ENCODE peak calls at places on chromosome 18, in four cellular contexts. R, B, I and F are unnamed samples.

GRCh38 chr18:58005036-58005435 is 39.0 kb upstream of the NEDD4L start:
- DNase-seq in R (no peak), B (no peak), I (no peak), F (no peak)

GRCh38 chr18:49648326-49648725 is 86.5 kb downstream of the LIPG start:
- DNase-seq in R (no peak), B (no peak), I (no peak), F (peak)

GRCh38 chr18:50401334-50401733 is 26.5 kb downstream of the SKA1 start:
- DNase-seq in R (no peak), B (no peak), I (no peak), F (no peak)

GRCh38 chr18:72878561-72878960 is 10.8 kb upstream of the NETO1 start:
- DNase-seq in R (no peak), B (no peak), I (no peak), F (no peak)

GRCh38 chr18:13232971-13233565 is 14.5 kb downstream of the LDLRAD4 start:
- DNase-seq in R (peak), B (no peak), I (no peak), F (no peak)

GRCh38 chr18:62856294-62856693 is 141.0 kb downstream of the PHLPP1 start:
- DNase-seq in R (no peak), B (no peak), I (no peak), F (no peak)

GRCh38 chr18:78912862-78913261 is 66.8 kb upstream of the SALL3 start:
- DNase-seq in R (no peak), B (no peak), I (no peak), F (no peak)

GRCh38 chr18:35432565-35433001 is 55.4 kb upstream of the ZNF396 start:
- DNase-seq in R (no peak), B (no peak), I (no peak), F (no peak)

GRCh38 chr18:23317975-23318675 is 135.0 kb upstream of the RIOK3 start:
- DNase-seq in R (no peak), B (no peak), I (no peak), F (no peak)

GRCh38 chr18:5295231-5295920 is at the start of gene ZBTB14:
- DNase-seq in R (peak), B (peak), I (peak), F (peak)

GRCh38 chr18:8949206-8949605 is 153.3 kb upstream of the NDUFV2 start:
- DNase-seq in R (no peak), B (no peak), I (no peak), F (peak)

GRCh38 chr18:65215865-65216466 is 534.8 kb upstream of the CDH7 start:
- DNase-seq in R (no peak), B (no peak), I (no peak), F (no peak)

GRCh38 chr18:22466608-22467390 is 49.1 kb upstream of the CTAGE1 start:
- DNase-seq in R (no peak), B (no peak), I (no peak), F (no peak)

GRCh38 chr18:46333371-46334199 is 229.4 kb downstream of the HAUS1 start:
- DNase-seq in R (no peak), B (peak), I (no peak), F (peak)

GRCh38 chr18:14784133-14784532 is 36.2 kb downstream of the ANKRD30B start:
- DNase-seq in R (no peak), B (no peak), I (no peak), F (no peak)

GRCh38 chr18:2337552-2338141 is 233.7 kb downstream of the METTL4 start:
- DNase-seq in R (peak), B (no peak), I (peak), F (peak)

GRCh38 chr18:13551305-13551603 is 175.1 kb downstream of the FAM210A start:
- DNase-seq in R (no peak), B (no peak), I (no peak), F (no peak)

GRCh38 chr18:40355701-40356100 is 1599.3 kb upstream of the PIK3C3 start:
- DNase-seq in R (no peak), B (no peak), I (no peak), F (no peak)

GRCh38 chr18:64100136-64100922 is 48.6 kb downstream of the LINC00305 start:
- DNase-seq in R (no peak), B (no peak), I (no peak), F (no peak)

GRCh38 chr18:62289047-62289446 is 36.1 kb upstream of the TNFRSF11A start:
- DNase-seq in R (no peak), B (no peak), I (no peak), F (no peak)